ENCODE peak calls at places on chromosomes 5 and 9, in four cellular contexts. X, D, Q and R are unnamed samples.

GRCh38 chr5:80569961-80570786 is at the start of gene ANKRD34B:
- DNase-seq in Q (no peak), D (no peak), X (no peak), R (peak)

GRCh38 chr9:5574998-5575397 is 53.9 kb upstream of the RIC1 start:
- DNase-seq in Q (no peak), D (no peak), X (no peak), R (no peak)

GRCh38 chr5:10601246-10602030 is 37.6 kb downstream of the ANKRD33B start:
- DNase-seq in D (peak), Q (no peak), X (no peak), R (peak)

GRCh38 chr9:129770741-129771140 is 17.9 kb upstream of the PTGES start:
- DNase-seq in Q (no peak), D (no peak), X (no peak), R (no peak)

GRCh38 chr5:171596391-171596878 is 177.0 kb downstream of the FGF18 start:
- DNase-seq in Q (no peak), D (no peak), X (no peak), R (peak)

GRCh38 chr9:93827545-93828330 is 127.4 kb downstream of the BARX1 start:
- DNase-seq in D (peak), Q (no peak), X (no peak), R (no peak)

GRCh38 chr5:3325206-3325605 is 270.4 kb upstream of the IRX1 start:
- DNase-seq in Q (no peak), D (no peak), X (no peak), R (no peak)

GRCh38 chr5:33330992-33331391 is 109.8 kb upstream of the TARS1 start:
- DNase-seq in X (no peak), D (no peak), Q (no peak), R (no peak)

GRCh38 chr5:54234304-54234938 is 76.0 kb downstream of the ARL15 start:
- DNase-seq in X (no peak), Q (no peak), D (peak), R (no peak)

GRCh38 chr5:122149691-122150090 is 20.3 kb downstream of the ZNF474 start:
- DNase-seq in D (no peak), Q (no peak), X (no peak), R (no peak)

GRCh38 chr5:95631265-95631957 is 11.5 kb downstream of the GPR150 start:
- DNase-seq in X (no peak), D (no peak), Q (no peak), R (no peak)

GRCh38 chr5:1003296-1003937 is 5.2 kb upstream of the NKD2 start:
- DNase-seq in D (no peak), Q (no peak), X (no peak), R (peak)

GRCh38 chr5:154276932-154277331 is 86.4 kb downstream of the GALNT10 start:
- DNase-seq in Q (no peak), X (no peak), D (no peak), R (no peak)

GRCh38 chr5:11292648-11293356 is 531.8 kb upstream of the DAP start:
- DNase-seq in X (no peak), D (no peak), Q (no peak), R (no peak)

GRCh38 chr9:115739096-115739875 is 414.3 kb upstream of the PAPPA start:
- DNase-seq in D (no peak), X (no peak), Q (no peak), R (no peak)

GRCh38 chr9:112582371-112582770 is 95.7 kb downstream of the KIAA1958 start:
- DNase-seq in Q (no peak), D (no peak), X (no peak), R (no peak)

GRCh38 chr9:102185371-102185770 is 446.9 kb upstream of the GRIN3A start:
- DNase-seq in D (peak), Q (no peak), X (no peak), R (no peak)

GRCh38 chr5:26009742-26010141 is 1028.6 kb downstream of the CDH9 start:
- DNase-seq in Q (no peak), X (no peak), D (peak), R (no peak)

GRCh38 chr5:124057161-124057814 is 545.3 kb downstream of the CSNK1G3 start:
- DNase-seq in D (peak), X (no peak), Q (no peak), R (no peak)

GRCh38 chr9:120891255-120891954 is 14.4 kb upstream of the PHF19 start:
- DNase-seq in Q (peak), D (no peak), X (no peak), R (no peak)

GRCh38 chr9:10052181-10052580 is 560.6 kb downstream of the PTPRD start:
- DNase-seq in X (no peak), D (no peak), Q (no peak), R (no peak)

GRCh38 chr5:82159014-82159413 is 119.1 kb downstream of the RPS23 start:
- DNase-seq in D (no peak), X (no peak), Q (no peak), R (no peak)

GRCh38 chr9:77751341-77752091 is 103.4 kb upstream of the GNA14 start:
- DNase-seq in D (peak), Q (no peak), X (no peak), R (no peak)

GRCh38 chr5:126046275-126046674 is 376.9 kb upstream of the GRAMD2B start:
- DNase-seq in D (no peak), X (no peak), Q (no peak), R (no peak)

GRCh38 chr5:162163663-162164062 is 96.1 kb downstream of the GABRG2 start:
- DNase-seq in D (no peak), X (no peak), Q (no peak), R (no peak)

GRCh38 chr9:123174887-123175518 is 93.4 kb downstream of the STRBP start:
- DNase-seq in D (no peak), Q (no peak), X (no peak), R (no peak)

GRCh38 chr9:87827341-87827740 is 55.3 kb upstream of the SPATA31E1 start:
- DNase-seq in Q (no peak), X (no peak), D (no peak), R (no peak)

GRCh38 chr9:134892221-134892620 is 11.6 kb downstream of the FCN2 start:
- DNase-seq in D (no peak), Q (no peak), X (no peak), R (no peak)

GRCh38 chr9:109355564-109356297 is 34.9 kb upstream of the EPB41L4B start:
- DNase-seq in X (no peak), Q (no peak), D (no peak), R (no peak)

GRCh38 chr9:89881431-89881830 is 276.6 kb downstream of the GADD45G start:
- DNase-seq in D (no peak), X (no peak), Q (no peak), R (no peak)

GRCh38 chr9:135502168-135502872 is 1.8 kb downstream of the MRPS2 start:
- DNase-seq in D (no peak), X (no peak), Q (no peak), R (peak)

GRCh38 chr5:55702612-55703345 is 9.3 kb downstream of the SLC38A9 start:
- DNase-seq in Q (no peak), X (no peak), D (no peak), R (no peak)

GRCh38 chr5:78221964-78222451 is 72.5 kb downstream of the AP3B1 start:
- DNase-seq in Q (no peak), X (no peak), D (no peak), R (no peak)

GRCh38 chr9:79360387-79361347 is 211.1 kb upstream of the TLE4 start:
- DNase-seq in D (no peak), X (no peak), Q (no peak), R (no peak)

GRCh38 chr9:27519466-27520465 is 4.3 kb upstream of the IFNK start:
- DNase-seq in X (no peak), Q (no peak), D (no peak), R (no peak)

GRCh38 chr9:88007291-88007650 is 32.9 kb upstream of the CDK20 start:
- DNase-seq in Q (no peak), D (no peak), X (no peak), R (no peak)